ENCODE peak calls at places on chromosome 10, in five cellular contexts. B, R, G, H and I are unnamed samples.

GRCh38 chr10:120732067-120732466 is 119.1 kb upstream of the WDR11 start:
- DNase-seq in B (no peak), R (no peak), G (no peak), H (no peak), I (no peak)

GRCh38 chr10:22931948-22932347 is 4.1 kb downstream of the ARMC3 start:
- DNase-seq in B (no peak), R (no peak), G (no peak), H (no peak), I (peak)

GRCh38 chr10:113496124-113496523 is 56.7 kb upstream of the HABP2 start:
- DNase-seq in B (no peak), R (no peak), G (no peak), H (no peak), I (no peak)

GRCh38 chr10:110530131-110530831 is 32.6 kb downstream of the DUSP5 start:
- DNase-seq in B (no peak), R (no peak), G (peak), H (no peak), I (no peak)

GRCh38 chr10:784377-784758 is 94.9 kb upstream of the DIP2C start:
- DNase-seq in B (no peak), R (no peak), G (peak), H (no peak), I (no peak)

GRCh38 chr10:91604936-91605534 is 27.8 kb downstream of the PPP1R3C start:
- DNase-seq in B (peak), R (no peak), G (no peak), H (no peak), I (no peak)

GRCh38 chr10:60921631-60922030 is 22.4 kb downstream of the RHOBTB1 start:
- DNase-seq in B (no peak), R (no peak), G (no peak), H (peak), I (no peak)

GRCh38 chr10:82529064-82529463 is 654.1 kb downstream of the NRG3 start:
- DNase-seq in B (no peak), R (no peak), G (no peak), H (no peak), I (no peak)

GRCh38 chr10:81873932-81874816 is 820 bp upstream of the NRG3 start:
- DNase-seq in B (no peak), R (no peak), G (no peak), H (peak), I (no peak)

GRCh38 chr10:34637419-34637911 is 177.6 kb downstream of the PARD3 start:
- DNase-seq in B (no peak), R (peak), G (peak), H (peak), I (peak)

GRCh38 chr10:90944759-90945158 is 23.9 kb upstream of the ANKRD1 start:
- DNase-seq in B (no peak), R (no peak), G (no peak), H (no peak), I (no peak)

GRCh38 chr10:96488161-96488935 is 25.4 kb downstream of the TLL2 start:
- DNase-seq in B (no peak), R (no peak), G (no peak), H (no peak), I (no peak)

GRCh38 chr10:46520941-46521340 is 35.5 kb downstream of the GPRIN2 start:
- DNase-seq in B (no peak), R (no peak), G (no peak), H (no peak), I (no peak)

GRCh38 chr10:27108165-27108564 is 7.9 kb upstream of the ANKRD26 start:
- DNase-seq in B (no peak), R (no peak), G (no peak), H (no peak), I (no peak)

GRCh38 chr10:97230146-97230545 is 44.4 kb upstream of the SLIT1 start:
- DNase-seq in B (no peak), R (peak), G (no peak), H (no peak), I (no peak)

GRCh38 chr10:116835658-116836057 is 13.6 kb upstream of the ENO4 start:
- DNase-seq in B (no peak), R (no peak), G (no peak), H (no peak), I (no peak)

GRCh38 chr10:127612-128432 is 7.4 kb upstream of the ZMYND11 start:
- DNase-seq in B (no peak), R (no peak), G (no peak), H (no peak), I (peak)

GRCh38 chr10:79202188-79203013 is 133.6 kb downstream of the ZMIZ1 start:
- DNase-seq in B (no peak), R (peak), G (peak), H (peak), I (peak)

GRCh38 chr10:47401874-47402645 is 18.0 kb upstream of the ZNF488 start:
- DNase-seq in B (no peak), R (no peak), G (no peak), H (no peak), I (no peak)

GRCh38 chr10:26172126-26172525 is 44.4 kb upstream of the GAD2 start:
- DNase-seq in B (no peak), R (no peak), G (peak), H (no peak), I (no peak)

GRCh38 chr10:22453948-22454347 is 108.7 kb downstream of the SPAG6 start:
- DNase-seq in B (no peak), R (no peak), G (no peak), H (no peak), I (no peak)

GRCh38 chr10:89540550-89540949 is 5.2 kb upstream of the SLC16A12 start:
- DNase-seq in B (no peak), R (no peak), G (no peak), H (no peak), I (no peak)

GRCh38 chr10:44828515-44829142 is 82.5 kb upstream of the TMEM72 start:
- DNase-seq in B (no peak), R (no peak), G (no peak), H (no peak), I (no peak)

GRCh38 chr10:23173549-23174074 is 18.5 kb upstream of the PTF1A start:
- DNase-seq in B (no peak), R (no peak), G (no peak), H (no peak), I (no peak)

GRCh38 chr10:133060022-133060421 is 27.7 kb upstream of the ADGRA1 start:
- DNase-seq in B (no peak), R (no peak), G (no peak), H (no peak), I (no peak)

GRCh38 chr10:9302142-9302746 is 1247.8 kb downstream of the GATA3 start:
- DNase-seq in B (peak), R (peak), G (peak), H (peak), I (peak)

GRCh38 chr10:94042001-94042813 is 48.5 kb downstream of the PLCE1 start:
- DNase-seq in B (no peak), R (no peak), G (no peak), H (no peak), I (peak)

GRCh38 chr10:123786306-123786705 is 105.3 kb downstream of the CPXM2 start:
- DNase-seq in B (no peak), R (no peak), G (no peak), H (no peak), I (no peak)

GRCh38 chr10:71236286-71236685 is 23.9 kb downstream of the UNC5B start:
- DNase-seq in B (no peak), R (no peak), G (no peak), H (no peak), I (no peak)

GRCh38 chr10:131048595-131048994 is 262.9 kb downstream of the TCERG1L start:
- DNase-seq in B (no peak), R (no peak), G (no peak), H (no peak), I (no peak)

GRCh38 chr10:89915021-89915420 is 213.6 kb downstream of the KIF20B start:
- DNase-seq in B (no peak), R (no peak), G (no peak), H (no peak), I (no peak)

DNA sequence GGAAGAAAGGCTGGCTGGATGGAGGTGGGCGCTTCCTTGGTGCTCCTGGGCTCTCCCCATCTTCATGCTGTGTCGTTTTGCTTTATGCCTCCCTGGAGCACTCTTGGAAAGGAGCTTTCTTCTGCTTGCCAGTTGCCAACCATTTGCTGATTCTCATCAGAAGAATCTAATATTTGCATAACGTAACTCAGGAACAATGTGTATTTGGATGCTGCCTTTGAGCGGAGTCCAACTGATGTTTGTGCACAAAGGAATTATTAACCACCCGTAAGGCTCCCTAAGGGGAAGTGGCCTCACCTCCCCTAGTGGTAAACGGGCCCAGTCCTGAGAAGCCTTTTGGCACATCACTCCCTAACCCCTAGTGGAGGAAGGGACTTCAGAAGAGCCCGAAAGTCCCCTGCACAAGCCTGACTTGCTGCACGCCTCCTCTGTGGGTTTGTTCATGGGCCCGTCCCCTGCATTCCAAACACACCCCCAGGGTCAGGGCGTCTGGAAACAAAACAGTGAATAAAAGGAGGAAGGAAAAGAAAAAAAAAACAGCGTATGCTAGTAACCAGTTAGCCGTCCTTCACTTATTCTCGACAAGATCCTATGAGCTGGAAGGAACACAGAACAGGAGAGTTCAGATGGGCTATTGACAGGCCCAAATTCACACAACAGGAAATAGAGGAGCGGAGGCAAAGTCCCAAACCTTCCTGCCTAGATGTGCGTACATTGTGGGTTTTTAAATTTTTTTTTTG is 602.2 kb downstream of the LRMDA start:
- DNase-seq in B (peak), R (no peak), G (peak), H (no peak), I (peak)
- TF ChIP-seq CTCF in B (no peak), R (no peak), G (peak), H (no peak), I (no peak)

GRCh38 chr10:119689016-119689564 is 36.8 kb upstream of the INPP5F start:
- DNase-seq in B (no peak), R (no peak), G (peak), H (no peak), I (no peak)

GRCh38 chr10:119688033-119688508 is 36.9 kb downstream of the BAG3 start:
- DNase-seq in B (no peak), R (no peak), G (peak), H (no peak), I (peak)

GRCh38 chr10:119691726-119692125 is 34.1 kb upstream of the INPP5F start:
- DNase-seq in B (no peak), R (no peak), G (no peak), H (no peak), I (no peak)

GRCh38 chr10:119686465-119687191 is 35.4 kb downstream of the BAG3 start:
- DNase-seq in B (peak), R (peak), G (peak), H (peak), I (peak)

GRCh38 chr10:119687192-119688032 is 36.2 kb downstream of the BAG3 start:
- DNase-seq in B (no peak), R (no peak), G (peak), H (no peak), I (no peak)
- H3K4me3 ChIP-seq in B (no peak), R (no peak), G (peak), H (no peak), I (no peak)

GRCh38 chr10:128325788-128326187 is 199.6 kb upstream of the MKI67 start:
- DNase-seq in B (no peak), R (no peak), G (no peak), H (no peak), I (no peak)

GRCh38 chr10:128322950-128323349 is 196.7 kb upstream of the MKI67 start:
- DNase-seq in B (no peak), R (no peak), G (no peak), H (no peak), I (no peak)

GRCh38 chr10:128324468-128324867 is 198.2 kb upstream of the MKI67 start:
- DNase-seq in B (no peak), R (no peak), G (no peak), H (no peak), I (no peak)

GRCh38 chr10:128322106-128322505 is 195.9 kb upstream of the MKI67 start:
- DNase-seq in B (no peak), R (no peak), G (no peak), H (no peak), I (no peak)

GRCh38 chr10:128324058-128324457 is 197.8 kb upstream of the MKI67 start:
- DNase-seq in B (no peak), R (peak), G (peak), H (peak), I (peak)
- TF ChIP-seq CTCF in B (no peak), R (peak), G (peak), H (peak), I (peak)

DNA sequence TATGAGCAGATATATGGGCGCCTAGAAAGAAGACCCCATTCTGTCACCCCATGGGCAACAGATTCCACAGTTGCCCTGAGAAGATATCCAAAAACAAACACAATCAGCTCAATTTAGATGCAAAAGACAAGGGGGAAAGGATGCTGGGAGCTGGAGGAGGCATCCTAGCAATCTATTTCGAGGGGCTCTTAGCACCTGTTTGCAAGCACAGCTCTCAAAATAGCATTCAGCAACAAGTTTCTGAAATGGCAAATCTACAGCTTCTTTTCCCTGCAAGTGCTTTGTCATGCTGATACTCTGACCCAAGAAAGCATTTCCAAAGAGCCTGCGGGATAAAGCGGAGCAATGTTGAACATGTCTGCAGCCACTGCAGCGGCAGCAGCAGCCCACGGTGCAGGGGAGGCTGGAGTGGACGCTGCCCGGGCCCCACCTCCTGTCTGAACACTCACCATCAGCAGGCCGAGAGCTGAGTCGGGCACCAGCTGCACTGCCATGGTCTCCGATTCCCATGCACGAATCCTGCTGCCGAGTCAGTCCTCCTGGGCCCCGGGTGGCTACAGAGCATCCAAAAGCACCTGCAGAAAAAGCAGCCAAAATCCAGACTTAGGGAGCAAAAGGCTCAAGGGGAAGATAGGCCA is 996 bp downstream of the FRMD4A start:
- DNase-seq in B (no peak), R (no peak), G (no peak), H (no peak), I (no peak)
- H3K4me3 ChIP-seq in B (no peak), R (no peak), G (no peak), H (no peak), I (no peak)

DNA sequence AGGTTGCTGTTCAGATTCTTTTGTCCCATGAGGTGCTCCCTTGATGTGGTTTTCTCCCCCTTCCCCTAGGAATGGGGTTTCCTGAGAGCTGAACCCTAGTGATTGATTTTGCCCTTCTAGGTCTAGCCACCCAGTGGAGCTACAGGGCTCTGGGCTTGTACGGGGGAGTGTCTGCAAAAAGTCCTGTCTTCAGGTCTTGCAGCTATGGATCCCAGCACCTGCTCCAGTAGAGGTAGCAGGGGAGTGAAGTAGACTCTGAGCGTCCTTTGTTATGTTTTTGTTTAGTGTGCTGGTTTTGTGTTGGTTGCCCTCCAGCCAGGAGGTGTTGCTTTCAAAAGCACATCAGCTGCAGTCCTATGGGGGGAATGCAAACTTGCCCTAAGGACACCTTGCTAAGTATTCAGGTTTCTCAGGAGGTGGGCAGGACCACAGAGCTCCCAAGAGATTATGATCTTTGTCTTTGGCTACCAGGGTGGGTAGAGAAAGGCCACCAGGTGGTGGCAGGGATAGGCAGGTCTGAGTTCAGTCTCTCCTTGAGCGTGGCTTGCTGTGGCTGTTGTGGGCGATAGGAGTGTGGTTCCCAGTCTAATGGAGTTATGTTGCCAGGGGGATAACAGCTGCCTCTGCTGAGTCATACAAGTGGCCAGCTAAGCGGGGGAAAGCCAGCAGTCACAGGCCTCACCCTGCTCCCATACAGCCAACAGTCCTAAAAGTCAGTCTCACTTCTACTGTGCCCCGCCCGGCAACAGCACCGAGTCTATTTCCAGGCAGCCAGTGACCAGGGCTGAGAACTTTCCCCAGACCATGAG is 92.4 kb upstream of the JCAD start:
- DNase-seq in B (peak), R (peak), G (no peak), H (no peak), I (peak)
- TF ChIP-seq CTCF in B (no peak), R (peak), G (no peak), H (no peak), I (no peak)

GRCh38 chr10:76968483-76968882 is 669.1 kb downstream of the KCNMA1 start:
- DNase-seq in B (no peak), R (no peak), G (no peak), H (no peak), I (no peak)
- H3K4me3 ChIP-seq in B (no peak), R (no peak), G (no peak), H (no peak), I (no peak)

GRCh38 chr10:77981281-77981680 is 48.0 kb downstream of the POLR3A start:
- DNase-seq in B (no peak), R (no peak), G (no peak), H (no peak), I (no peak)
- TF ChIP-seq CTCF in B (no peak), R (no peak), G (no peak), H (no peak), I (no peak)